ENCODE peak calls at places on chromosomes 5 and 9, in seven cellular contexts. T is KBM-7, Z is suprapubic skin, R is SJSA1, X is epithelial cell of prostate, N is GM23338, V is left ventricle myocardium inferior. U is an unnamed sample.
A peak's percentile ranks its signal among the peaks of the same experiment; 100 is the strongest.

GRCh38 chr9:99852617-99853016 is 30.9 kb downstream of the NR4A3 start:
- DNase-seq in V (no peak), R (no peak), Z (no peak), N (no peak), T (no peak), X (no peak), U (no peak)

GRCh38 chr5:172105811-172106210 is 82.2 kb downstream of the STK10 start:
- DNase-seq in T (no peak), X (no peak), V (no peak), Z (no peak), R (no peak), N (no peak), U (no peak)

GRCh38 chr9:96305171-96305570 is 3.2 kb upstream of the HSD17B3 start:
- DNase-seq in Z (no peak), X (no peak), N (peak; percentile 35), T (no peak), R (no peak), V (no peak), U (no peak)

GRCh38 chr5:40266952-40267351 is 412.8 kb upstream of the PTGER4 start:
- DNase-seq in X (no peak), V (no peak), R (no peak), N (no peak), Z (no peak), T (no peak), U (peak; percentile 41)

GRCh38 chr9:471320-471719 is 256.7 kb downstream of the DOCK8 start:
- DNase-seq in N (no peak), V (no peak), R (no peak), Z (no peak), X (no peak), T (no peak), U (no peak)

GRCh38 chr5:72608297-72608696 is 101.1 kb upstream of the ZNF366 start:
- DNase-seq in N (no peak), R (no peak), Z (no peak), T (no peak), V (peak; percentile 19), X (no peak), U (no peak)

GRCh38 chr5:33679791-33680190 is 212.0 kb downstream of the ADAMTS12 start:
- DNase-seq in T (no peak), V (no peak), Z (no peak), X (no peak), N (no peak), R (no peak), U (no peak)

GRCh38 chr5:83470920-83471404 is 582 bp upstream of the VCAN start:
- DNase-seq in X (no peak), R (no peak), T (no peak), Z (no peak), V (no peak), N (peak; percentile 56), U (no peak)

GRCh38 chr5:56769875-56770604 is 45.3 kb upstream of the MAP3K1 start:
- DNase-seq in N (no peak), T (no peak), V (no peak), Z (no peak), R (no peak), X (no peak), U (no peak)